ENCODE peak calls at places on chromosomes 7 and 10, in five cellular contexts. One of them, this sample, is unnamed.

GRCh38 chr10:62594093-62594520 is 210.4 kb upstream of the ADO start:
- DNase-seq in colonic mucosa: peak
- DNase-seq in fibroblast of mammary gland: peak
- DNase-seq in brain microvascular endothelial cell: peak
- DNase-seq in MM.1S: peak
- DNase-seq in this sample: peak

GRCh38 chr10:69558559-69558958 is 14.7 kb downstream of the NEUROG3 start:
- DNase-seq in colonic mucosa: no peak
- DNase-seq in fibroblast of mammary gland: no peak
- DNase-seq in brain microvascular endothelial cell: no peak
- DNase-seq in MM.1S: no peak
- DNase-seq in this sample: no peak

GRCh38 chr7:91357379-91357778 is 93.1 kb downstream of the FZD1 start:
- DNase-seq in colonic mucosa: no peak
- DNase-seq in fibroblast of mammary gland: peak
- DNase-seq in brain microvascular endothelial cell: no peak
- DNase-seq in MM.1S: no peak
- DNase-seq in this sample: peak

GRCh38 chr10:123147635-123148413 is at the start of gene HMX2:
- DNase-seq in colonic mucosa: no peak
- DNase-seq in fibroblast of mammary gland: no peak
- DNase-seq in brain microvascular endothelial cell: no peak
- DNase-seq in MM.1S: no peak
- DNase-seq in this sample: no peak

GRCh38 chr7:100584046-100584676 is 1.8 kb downstream of the LRCH4 start:
- DNase-seq in colonic mucosa: no peak
- DNase-seq in fibroblast of mammary gland: peak
- DNase-seq in brain microvascular endothelial cell: peak
- DNase-seq in MM.1S: no peak
- DNase-seq in this sample: peak

GRCh38 chr10:13724484-13724883 is 137.7 kb downstream of the PRPF18 start:
- DNase-seq in colonic mucosa: no peak
- DNase-seq in fibroblast of mammary gland: peak
- DNase-seq in brain microvascular endothelial cell: no peak
- DNase-seq in MM.1S: no peak
- DNase-seq in this sample: peak

GRCh38 chr10:50528206-50528605 is 95.5 kb downstream of the SGMS1 start:
- DNase-seq in colonic mucosa: no peak
- DNase-seq in fibroblast of mammary gland: no peak
- DNase-seq in brain microvascular endothelial cell: no peak
- DNase-seq in MM.1S: no peak
- DNase-seq in this sample: no peak

GRCh38 chr7:116461500-116461899 is 38.0 kb upstream of the CAV2 start:
- DNase-seq in colonic mucosa: no peak
- DNase-seq in fibroblast of mammary gland: no peak
- DNase-seq in brain microvascular endothelial cell: no peak
- DNase-seq in MM.1S: peak
- DNase-seq in this sample: no peak

GRCh38 chr7:47225387-47226170 is 356.3 kb downstream of the TNS3 start:
- DNase-seq in colonic mucosa: no peak
- DNase-seq in fibroblast of mammary gland: peak
- DNase-seq in brain microvascular endothelial cell: no peak
- DNase-seq in MM.1S: no peak
- DNase-seq in this sample: peak

GRCh38 chr10:44911081-44911540 is at the start of gene TMEM72:
- DNase-seq in colonic mucosa: peak
- DNase-seq in fibroblast of mammary gland: no peak
- DNase-seq in brain microvascular endothelial cell: no peak
- DNase-seq in MM.1S: no peak
- DNase-seq in this sample: no peak

GRCh38 chr10:128147669-128148068 is 21.4 kb upstream of the MKI67 start:
- DNase-seq in colonic mucosa: no peak
- DNase-seq in fibroblast of mammary gland: peak
- DNase-seq in brain microvascular endothelial cell: peak
- DNase-seq in MM.1S: no peak
- DNase-seq in this sample: peak

GRCh38 chr7:133070562-133070961 is 11.3 kb downstream of the CHCHD3 start:
- DNase-seq in colonic mucosa: no peak
- DNase-seq in fibroblast of mammary gland: no peak
- DNase-seq in brain microvascular endothelial cell: no peak
- DNase-seq in MM.1S: no peak
- DNase-seq in this sample: no peak

GRCh38 chr7:121430558-121430957 is 34.5 kb upstream of the FAM3C start:
- DNase-seq in colonic mucosa: no peak
- DNase-seq in fibroblast of mammary gland: no peak
- DNase-seq in brain microvascular endothelial cell: no peak
- DNase-seq in MM.1S: no peak
- DNase-seq in this sample: no peak

GRCh38 chr10:60978287-60979115 is 34.5 kb upstream of the RHOBTB1 start:
- DNase-seq in colonic mucosa: no peak
- DNase-seq in fibroblast of mammary gland: peak
- DNase-seq in brain microvascular endothelial cell: peak
- DNase-seq in MM.1S: no peak
- DNase-seq in this sample: peak

GRCh38 chr10:4359003-4359402 is 467.0 kb upstream of the AKR1E2 start:
- DNase-seq in colonic mucosa: no peak
- DNase-seq in fibroblast of mammary gland: peak
- DNase-seq in brain microvascular endothelial cell: no peak
- DNase-seq in MM.1S: no peak
- DNase-seq in this sample: no peak

GRCh38 chr7:157476201-157476600 is 139.4 kb downstream of the DNAJB6 start:
- DNase-seq in colonic mucosa: no peak
- DNase-seq in fibroblast of mammary gland: no peak
- DNase-seq in brain microvascular endothelial cell: no peak
- DNase-seq in MM.1S: no peak
- DNase-seq in this sample: no peak

GRCh38 chr10:76257816-76258215 is 826.4 kb downstream of the LRMDA start:
- DNase-seq in colonic mucosa: no peak
- DNase-seq in fibroblast of mammary gland: no peak
- DNase-seq in brain microvascular endothelial cell: no peak
- DNase-seq in MM.1S: no peak
- DNase-seq in this sample: no peak

GRCh38 chr7:148275359-148275890 is 315.1 kb upstream of the C7orf33 start:
- DNase-seq in colonic mucosa: no peak
- DNase-seq in fibroblast of mammary gland: no peak
- DNase-seq in brain microvascular endothelial cell: no peak
- DNase-seq in MM.1S: no peak
- DNase-seq in this sample: no peak

GRCh38 chr7:22554184-22554583 is 54.2 kb upstream of the STEAP1B start:
- DNase-seq in colonic mucosa: no peak
- DNase-seq in fibroblast of mammary gland: no peak
- DNase-seq in brain microvascular endothelial cell: no peak
- DNase-seq in MM.1S: no peak
- DNase-seq in this sample: no peak

GRCh38 chr10:16436367-16436757 is 448 bp upstream of the PTER start:
- DNase-seq in colonic mucosa: no peak
- DNase-seq in fibroblast of mammary gland: peak
- DNase-seq in brain microvascular endothelial cell: no peak
- DNase-seq in MM.1S: peak
- DNase-seq in this sample: no peak

GRCh38 chr7:70434376-70434775 is 697.6 kb upstream of the GALNT17 start:
- DNase-seq in colonic mucosa: no peak
- DNase-seq in fibroblast of mammary gland: peak
- DNase-seq in brain microvascular endothelial cell: no peak
- DNase-seq in MM.1S: no peak
- DNase-seq in this sample: no peak

GRCh38 chr10:6089334-6090219 is 743 bp downstream of the RBM17 start:
- DNase-seq in colonic mucosa: peak
- DNase-seq in fibroblast of mammary gland: no peak
- DNase-seq in brain microvascular endothelial cell: no peak
- DNase-seq in MM.1S: peak
- DNase-seq in this sample: no peak

GRCh38 chr7:5774136-5774535 is 7.3 kb downstream of the RNF216 start:
- DNase-seq in colonic mucosa: no peak
- DNase-seq in fibroblast of mammary gland: no peak
- DNase-seq in brain microvascular endothelial cell: no peak
- DNase-seq in MM.1S: no peak
- DNase-seq in this sample: no peak

GRCh38 chr7:5769571-5769970 is 11.9 kb downstream of the RNF216 start:
- DNase-seq in colonic mucosa: no peak
- DNase-seq in fibroblast of mammary gland: peak
- DNase-seq in brain microvascular endothelial cell: no peak
- DNase-seq in MM.1S: no peak
- DNase-seq in this sample: no peak

GRCh38 chr7:5776894-5777645 is 4.4 kb downstream of the RNF216 start:
- DNase-seq in colonic mucosa: no peak
- DNase-seq in fibroblast of mammary gland: no peak
- DNase-seq in brain microvascular endothelial cell: no peak
- DNase-seq in MM.1S: no peak
- DNase-seq in this sample: no peak

GRCh38 chr7:5774790-5775189 is 6.7 kb downstream of the RNF216 start:
- DNase-seq in colonic mucosa: no peak
- DNase-seq in fibroblast of mammary gland: no peak
- DNase-seq in brain microvascular endothelial cell: no peak
- DNase-seq in MM.1S: no peak
- DNase-seq in this sample: no peak

GRCh38 chr7:5773661-5774086 is 7.8 kb downstream of the RNF216 start:
- DNase-seq in colonic mucosa: no peak
- DNase-seq in fibroblast of mammary gland: peak
- DNase-seq in brain microvascular endothelial cell: peak
- DNase-seq in MM.1S: no peak
- DNase-seq in this sample: peak
- H3K4me3 ChIP-seq in colonic mucosa: no peak
- H3K4me3 ChIP-seq in fibroblast of mammary gland: no peak
- H3K4me3 ChIP-seq in brain microvascular endothelial cell: no peak
- H3K4me3 ChIP-seq in MM.1S: no peak
- H3K4me3 ChIP-seq in this sample: no peak

GRCh38 chr10:93072713-93073538 is 767 bp upstream of the CYP26A1 start:
- DNase-seq in colonic mucosa: no peak
- DNase-seq in fibroblast of mammary gland: no peak
- DNase-seq in brain microvascular endothelial cell: no peak
- DNase-seq in MM.1S: peak
- DNase-seq in this sample: peak

GRCh38 chr10:93075369-93076221 is 1.9 kb downstream of the CYP26A1 start:
- DNase-seq in colonic mucosa: no peak
- DNase-seq in fibroblast of mammary gland: no peak
- DNase-seq in brain microvascular endothelial cell: no peak
- DNase-seq in MM.1S: peak
- DNase-seq in this sample: no peak

GRCh38 chr10:93074597-93075368 is 1.1 kb downstream of the CYP26A1 start:
- DNase-seq in colonic mucosa: no peak
- DNase-seq in fibroblast of mammary gland: no peak
- DNase-seq in brain microvascular endothelial cell: no peak
- DNase-seq in MM.1S: peak
- DNase-seq in this sample: peak

GRCh38 chr10:93073539-93074136 is at the start of gene CYP26A1:
- DNase-seq in colonic mucosa: no peak
- DNase-seq in fibroblast of mammary gland: no peak
- DNase-seq in brain microvascular endothelial cell: no peak
- DNase-seq in MM.1S: peak
- DNase-seq in this sample: no peak

GRCh38 chr10:93074137-93074596 is 474 bp downstream of the CYP26A1 start:
- DNase-seq in colonic mucosa: no peak
- DNase-seq in fibroblast of mammary gland: no peak
- DNase-seq in brain microvascular endothelial cell: no peak
- DNase-seq in MM.1S: no peak
- DNase-seq in this sample: no peak
- TF ChIP-seq CTCF in colonic mucosa: no peak
- TF ChIP-seq CTCF in fibroblast of mammary gland: no peak
- TF ChIP-seq CTCF in brain microvascular endothelial cell: peak
- TF ChIP-seq CTCF in MM.1S: peak
- TF ChIP-seq CTCF in this sample: no peak

DNA sequence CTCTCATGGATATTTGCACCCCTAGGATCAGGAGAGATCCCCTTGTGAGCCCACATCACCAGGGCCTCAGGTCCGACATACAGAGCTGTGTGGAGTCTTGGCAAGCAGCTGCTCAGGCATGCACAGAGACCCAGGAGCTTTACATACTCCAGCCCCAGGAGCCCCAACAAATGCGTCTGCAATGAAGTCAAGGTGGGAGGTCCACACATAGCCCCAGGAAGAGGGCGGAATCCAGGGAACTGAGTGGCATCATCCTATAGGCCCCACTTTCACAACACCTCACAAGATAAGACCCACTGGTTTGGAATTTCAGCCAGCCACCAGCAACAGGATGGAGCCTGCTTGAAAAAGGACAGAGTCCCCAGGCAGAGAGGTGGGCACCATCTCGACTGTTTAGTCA is 106.7 kb downstream of the LSMEM1 start:
- DNase-seq in colonic mucosa: no peak
- DNase-seq in fibroblast of mammary gland: no peak
- DNase-seq in brain microvascular endothelial cell: no peak
- DNase-seq in MM.1S: no peak
- DNase-seq in this sample: no peak
- H3K4me3 ChIP-seq in colonic mucosa: no peak
- H3K4me3 ChIP-seq in fibroblast of mammary gland: no peak
- H3K4me3 ChIP-seq in brain microvascular endothelial cell: no peak
- H3K4me3 ChIP-seq in MM.1S: no peak
- H3K4me3 ChIP-seq in this sample: no peak

GRCh38 chr7:141263983-141264382 is 190.1 kb downstream of the TMEM178B start:
- DNase-seq in colonic mucosa: no peak
- DNase-seq in fibroblast of mammary gland: no peak
- DNase-seq in brain microvascular endothelial cell: no peak
- DNase-seq in MM.1S: no peak
- DNase-seq in this sample: no peak

GRCh38 chr7:141264511-141264910 is 190.6 kb downstream of the TMEM178B start:
- DNase-seq in colonic mucosa: no peak
- DNase-seq in fibroblast of mammary gland: no peak
- DNase-seq in brain microvascular endothelial cell: no peak
- DNase-seq in MM.1S: no peak
- DNase-seq in this sample: no peak

GRCh38 chr7:141265668-141266067 is 191.8 kb downstream of the TMEM178B start:
- DNase-seq in colonic mucosa: no peak
- DNase-seq in fibroblast of mammary gland: no peak
- DNase-seq in brain microvascular endothelial cell: no peak
- DNase-seq in MM.1S: no peak
- DNase-seq in this sample: no peak

GRCh38 chr7:141263508-141263907 is 189.6 kb downstream of the TMEM178B start:
- DNase-seq in colonic mucosa: no peak
- DNase-seq in fibroblast of mammary gland: no peak
- DNase-seq in brain microvascular endothelial cell: no peak
- DNase-seq in MM.1S: no peak
- DNase-seq in this sample: no peak

GRCh38 chr7:141262101-141262819 is 188.4 kb downstream of the TMEM178B start:
- DNase-seq in colonic mucosa: no peak
- DNase-seq in fibroblast of mammary gland: peak
- DNase-seq in brain microvascular endothelial cell: peak
- DNase-seq in MM.1S: no peak
- DNase-seq in this sample: no peak
- TF ChIP-seq CTCF in colonic mucosa: no peak
- TF ChIP-seq CTCF in fibroblast of mammary gland: peak
- TF ChIP-seq CTCF in brain microvascular endothelial cell: peak
- TF ChIP-seq CTCF in MM.1S: peak
- TF ChIP-seq CTCF in this sample: peak

GRCh38 chr7:111438369-111439289 is 123.7 kb downstream of the IMMP2L start:
- DNase-seq in colonic mucosa: no peak
- DNase-seq in fibroblast of mammary gland: peak
- DNase-seq in brain microvascular endothelial cell: peak
- DNase-seq in MM.1S: no peak
- DNase-seq in this sample: peak
- H3K4me3 ChIP-seq in colonic mucosa: no peak
- H3K4me3 ChIP-seq in fibroblast of mammary gland: no peak
- H3K4me3 ChIP-seq in brain microvascular endothelial cell: no peak
- H3K4me3 ChIP-seq in MM.1S: no peak
- H3K4me3 ChIP-seq in this sample: no peak